ENCODE peak calls at places on chromosomes 6 and 20, in four cellular contexts. J is PC-3, M is EH, K is transverse colon. D is an unnamed sample.
A peak's percentile ranks its signal among the peaks of the same experiment; 100 is the strongest.

GRCh38 chr6:131430531-131430930 is 142.5 kb upstream of the ARG1 start:
- DNase-seq in K (no peak), J (no peak), M (no peak), D (no peak)

GRCh38 chr20:34522969-34523871 is 7.0 kb downstream of the DYNLRB1 start:
- DNase-seq in K (peak; percentile 72), J (peak; percentile 87), M (peak; percentile 85), D (peak; percentile 69)

GRCh38 chr6:109318328-109318876 is 63.9 kb downstream of the CD164 start:
- DNase-seq in K (peak; percentile 81), M (no peak), J (no peak), D (no peak)

GRCh38 chr6:6875818-6876470 is 231.8 kb upstream of the RREB1 start:
- DNase-seq in M (peak; percentile 93), J (peak; percentile 82), K (no peak), D (no peak)

GRCh38 chr20:62501801-62502495 is 26.2 kb upstream of the GATA5 start:
- DNase-seq in K (no peak), M (no peak), J (peak; percentile 48), D (peak; percentile 81)

GRCh38 chr6:156881687-156882629 is 104.8 kb downstream of the ARID1B start:
- DNase-seq in J (no peak), M (no peak), K (no peak), D (no peak)

GRCh38 chr6:24146871-24147270 is 20.9 kb downstream of the NRSN1 start:
- DNase-seq in J (no peak), M (no peak), K (no peak), D (no peak)

GRCh38 chr6:163404825-163405265 is 9.7 kb upstream of the QKI start:
- DNase-seq in M (no peak), K (peak; percentile 25), J (no peak), D (no peak)

GRCh38 chr6:75262716-75263463 is 19.3 kb upstream of the COX7A2 start:
- DNase-seq in J (no peak), M (no peak), K (no peak), D (no peak)

GRCh38 chr6:224350-224749 is 67.9 kb upstream of the DUSP22 start:
- DNase-seq in J (no peak), K (no peak), M (no peak), D (no peak)

GRCh38 chr6:131652472-131652871 is 15.4 kb downstream of the ENPP3 start:
- DNase-seq in J (peak; percentile 83), M (no peak), K (peak; percentile 57), D (no peak)

GRCh38 chr6:131822119-131822518 is 14.3 kb downstream of the ENPP1 start:
- DNase-seq in J (no peak), M (no peak), K (no peak), D (no peak)